ENCODE peak calls at places on chromosomes 3 and 15, in six cellular contexts. D, M, F, R, J and U are unnamed samples.

GRCh38 chr3:66236281-66236680 is 15.5 kb downstream of the SLC25A26 start:
- DNase-seq in D (no peak), M (no peak), F (no peak), R (no peak), J (peak), U (no peak)

GRCh38 chr15:93829115-93829849 is 402.1 kb upstream of the MCTP2 start:
- DNase-seq in D (peak), M (no peak), F (no peak), R (no peak), J (peak), U (peak)

GRCh38 chr3:183317886-183318845 is 65.1 kb downstream of the B3GNT5 start:
- DNase-seq in D (no peak), M (no peak), F (no peak), R (no peak), J (peak), U (no peak)

GRCh38 chr15:70268698-70269251 is 171.1 kb upstream of the TLE3 start:
- DNase-seq in D (no peak), M (no peak), F (no peak), R (no peak), J (no peak), U (no peak)

GRCh38 chr3:122030381-122031122 is 8.5 kb upstream of the ILDR1 start:
- DNase-seq in D (peak), M (no peak), F (peak), R (no peak), J (peak), U (no peak)

GRCh38 chr3:143002727-143003126 is 1.4 kb downstream of the U2SURP start:
- DNase-seq in D (no peak), M (no peak), F (no peak), R (no peak), J (no peak), U (no peak)

GRCh38 chr3:30943206-30943605 is 48.7 kb upstream of the GADL1 start:
- DNase-seq in D (no peak), M (no peak), F (no peak), R (no peak), J (no peak), U (no peak)

GRCh38 chr15:99931703-99932603 is 198.7 kb upstream of the LYSMD4 start:
- DNase-seq in D (no peak), M (no peak), F (no peak), R (no peak), J (no peak), U (no peak)

GRCh38 chr15:67148196-67148701 is 82.8 kb downstream of the SMAD3 start:
- DNase-seq in D (peak), M (no peak), F (peak), R (no peak), J (peak), U (no peak)

GRCh38 chr3:159829056-159829995 is 159.3 kb upstream of the IL12A start:
- DNase-seq in D (peak), M (peak), F (peak), R (peak), J (peak), U (no peak)

GRCh38 chr3:44624696-44625528 is at the start of gene ZNF197:
- DNase-seq in D (peak), M (peak), F (peak), R (peak), J (peak), U (peak)

GRCh38 chr3:101310580-101311375 is 9.6 kb downstream of the IMPG2 start:
- DNase-seq in D (peak), M (no peak), F (peak), R (no peak), J (peak), U (no peak)

GRCh38 chr3:97821413-97821809 is 400 bp upstream of the CRYBG3 start:
- DNase-seq in D (peak), M (peak), F (peak), R (peak), J (peak), U (peak)

GRCh38 chr3:74375653-74376052 is 238.8 kb downstream of the CNTN3 start:
- DNase-seq in D (no peak), M (peak), F (no peak), R (no peak), J (no peak), U (no peak)

DNA sequence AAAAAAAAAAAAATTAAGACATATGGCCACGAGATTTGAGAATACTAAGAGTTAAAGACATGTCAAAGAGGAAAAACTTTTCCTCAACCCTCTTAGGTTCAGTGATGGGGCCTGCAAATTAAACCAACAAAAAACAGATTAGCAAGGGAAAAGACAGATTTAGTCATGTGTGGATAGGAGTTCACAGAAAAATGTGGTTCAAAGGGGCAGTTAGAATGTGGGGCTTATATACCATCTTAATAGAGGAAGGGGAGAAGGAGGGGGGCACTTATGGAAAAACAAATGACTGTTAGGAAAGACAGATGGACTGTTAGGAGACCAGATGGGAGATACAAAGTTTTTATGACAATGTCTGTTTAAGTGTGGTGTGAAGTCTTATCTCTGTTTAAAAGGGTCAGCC is 68.7 kb upstream of the FURIN start:
- DNase-seq in D (peak), M (no peak), F (no peak), R (no peak), J (no peak), U (no peak)
- TF ChIP-seq CTCF in D (no peak), M (no peak), F (no peak), R (no peak), J (no peak), U (no peak)

GRCh38 chr15:23869391-23869790 is 182.3 kb upstream of the NDN start:
- DNase-seq in D (no peak), M (peak), F (no peak), R (peak), J (no peak), U (no peak)
- TF ChIP-seq CTCF in D (no peak), M (no peak), F (no peak), R (no peak), J (no peak), U (no peak)

GRCh38 chr3:140388525-140388924 is 289.3 kb upstream of the TRIM42 start:
- DNase-seq in D (no peak), M (no peak), F (no peak), R (no peak), J (no peak), U (peak)
- TF ChIP-seq CTCF in D (no peak), M (no peak), F (no peak), R (no peak), J (no peak), U (no peak)

GRCh38 chr3:13394363-13394762 is 25.8 kb downstream of the NUP210 start:
- DNase-seq in D (no peak), M (no peak), F (no peak), R (no peak), J (no peak), U (no peak)

GRCh38 chr3:13388816-13389215 is 31.3 kb downstream of the NUP210 start:
- DNase-seq in D (no peak), M (no peak), F (no peak), R (no peak), J (no peak), U (no peak)

GRCh38 chr3:13393427-13394360 is 26.4 kb downstream of the NUP210 start:
- DNase-seq in D (no peak), M (no peak), F (no peak), R (no peak), J (no peak), U (no peak)

GRCh38 chr3:13389378-13389777 is 30.7 kb downstream of the NUP210 start:
- DNase-seq in D (no peak), M (no peak), F (no peak), R (no peak), J (no peak), U (no peak)

GRCh38 chr3:13391308-13391707 is 28.8 kb downstream of the NUP210 start:
- DNase-seq in D (no peak), M (no peak), F (no peak), R (no peak), J (no peak), U (no peak)
- TF ChIP-seq CTCF in D (peak), M (no peak), F (peak), R (no peak), J (no peak), U (peak)

GRCh38 chr3:67459131-67459530 is 195.3 kb downstream of the SUCLG2 start:
- DNase-seq in D (peak), M (no peak), F (no peak), R (no peak), J (no peak), U (no peak)
- TF ChIP-seq CTCF in D (no peak), M (no peak), F (no peak), R (no peak), J (no peak), U (no peak)

GRCh38 chr15:37204698-37205097 is 104.3 kb upstream of the MEIS2 start:
- DNase-seq in D (peak), M (no peak), F (no peak), R (no peak), J (peak), U (no peak)
- TF ChIP-seq CTCF in D (no peak), M (no peak), F (no peak), R (no peak), J (no peak), U (peak)

GRCh38 chr3:180600473-180600872 is 1.5 kb upstream of the TTC14 start:
- DNase-seq in D (no peak), M (no peak), F (no peak), R (no peak), J (no peak), U (no peak)

GRCh38 chr3:180590396-180590795 is 11.6 kb upstream of the TTC14 start:
- DNase-seq in D (no peak), M (no peak), F (no peak), R (no peak), J (no peak), U (no peak)

GRCh38 chr3:180595536-180595935 is 6.4 kb upstream of the TTC14 start:
- DNase-seq in D (no peak), M (no peak), F (no peak), R (no peak), J (no peak), U (no peak)

GRCh38 chr3:180594631-180595348 is 7.2 kb upstream of the TTC14 start:
- DNase-seq in D (peak), M (no peak), F (peak), R (no peak), J (peak), U (peak)
- TF ChIP-seq CTCF in D (peak), M (peak), F (peak), R (no peak), J (peak), U (peak)

GRCh38 chr3:79406175-79406574 is 361.6 kb downstream of the ROBO1 start:
- DNase-seq in D (no peak), M (no peak), F (no peak), R (no peak), J (no peak), U (no peak)
- TF ChIP-seq CTCF in D (no peak), M (no peak), F (no peak), R (peak), J (peak), U (peak)

GRCh38 chr3:128618398-128618726 is 32.3 kb downstream of the RPN1 start:
- DNase-seq in D (peak), M (no peak), F (no peak), R (no peak), J (no peak), U (no peak)

GRCh38 chr3:128619146-128619890 is 31.3 kb downstream of the RPN1 start:
- DNase-seq in D (peak), M (no peak), F (peak), R (no peak), J (peak), U (peak)

GRCh38 chr3:128616516-128617269 is 33.9 kb downstream of the RPN1 start:
- DNase-seq in D (no peak), M (no peak), F (no peak), R (no peak), J (no peak), U (no peak)

GRCh38 chr3:128617270-128617556 is 33.4 kb downstream of the RPN1 start:
- DNase-seq in D (no peak), M (no peak), F (no peak), R (no peak), J (no peak), U (no peak)

GRCh38 chr3:128617557-128618397 is 32.8 kb downstream of the RPN1 start:
- DNase-seq in D (peak), M (peak), F (peak), R (peak), J (peak), U (peak)
- TF ChIP-seq CTCF in D (peak), M (peak), F (peak), R (peak), J (peak), U (peak)